ENCODE peak calls at places on chromosomes 3 and 15, in four cellular contexts. One of them, this sample, is unnamed.
A peak's percentile ranks its signal among the peaks of the same experiment; 100 is the strongest.

GRCh38 chr3:147945968-147946519 is 536.9 kb downstream of the ZIC1 start:
- DNase-seq in ovary: no peak
- DNase-seq in Peyer's patch: no peak
- DNase-seq in thyroid gland: peak; percentile 62
- DNase-seq in this sample: peak; percentile 52

GRCh38 chr3:46489406-46489805 is 8.4 kb upstream of the RTP3 start:
- DNase-seq in ovary: no peak
- DNase-seq in Peyer's patch: no peak
- DNase-seq in thyroid gland: no peak
- DNase-seq in this sample: no peak

GRCh38 chr3:134250717-134251220 is at the start of gene RYK:
- DNase-seq in ovary: peak; percentile 74
- DNase-seq in Peyer's patch: peak; percentile 90
- DNase-seq in thyroid gland: peak; percentile 82
- DNase-seq in this sample: peak; percentile 87

GRCh38 chr15:39124155-39124924 is 456.5 kb upstream of the THBS1 start:
- DNase-seq in ovary: no peak
- DNase-seq in Peyer's patch: peak; percentile 82
- DNase-seq in thyroid gland: no peak
- DNase-seq in this sample: peak; percentile 19

GRCh38 chr3:89946863-89947262 is 839.4 kb downstream of the EPHA3 start:
- DNase-seq in ovary: no peak
- DNase-seq in Peyer's patch: peak; percentile 62
- DNase-seq in thyroid gland: no peak
- DNase-seq in this sample: no peak

GRCh38 chr3:109072208-109072607 is 45.7 kb downstream of the MORC1 start:
- DNase-seq in ovary: no peak
- DNase-seq in Peyer's patch: no peak
- DNase-seq in thyroid gland: no peak
- DNase-seq in this sample: no peak

GRCh38 chr15:29871401-29871800 is 49.1 kb upstream of the TJP1 start:
- DNase-seq in ovary: peak; percentile 60
- DNase-seq in Peyer's patch: no peak
- DNase-seq in thyroid gland: no peak
- DNase-seq in this sample: peak; percentile 74

GRCh38 chr15:40053234-40054055 is 14.5 kb upstream of the SRP14 start:
- DNase-seq in ovary: no peak
- DNase-seq in Peyer's patch: no peak
- DNase-seq in thyroid gland: no peak
- DNase-seq in this sample: no peak

GRCh38 chr3:130508970-130509369 is 8.0 kb upstream of the COL6A6 start:
- DNase-seq in ovary: peak; percentile 30
- DNase-seq in Peyer's patch: no peak
- DNase-seq in thyroid gland: no peak
- DNase-seq in this sample: no peak

GRCh38 chr3:69504232-69504631 is 118.3 kb upstream of the FRMD4B start:
- DNase-seq in ovary: no peak
- DNase-seq in Peyer's patch: no peak
- DNase-seq in thyroid gland: no peak
- DNase-seq in this sample: no peak

GRCh38 chr3:6182909-6183308 is 678.0 kb upstream of the GRM7 start:
- DNase-seq in ovary: no peak
- DNase-seq in Peyer's patch: no peak
- DNase-seq in thyroid gland: no peak
- DNase-seq in this sample: no peak

GRCh38 chr3:115660646-115661442 is 37.5 kb downstream of the GAP43 start:
- DNase-seq in ovary: no peak
- DNase-seq in Peyer's patch: no peak
- DNase-seq in thyroid gland: no peak
- DNase-seq in this sample: no peak

GRCh38 chr3:120821426-120821825 is 78.9 kb downstream of the GTF2E1 start:
- DNase-seq in ovary: no peak
- DNase-seq in Peyer's patch: no peak
- DNase-seq in thyroid gland: no peak
- DNase-seq in this sample: no peak

GRCh38 chr3:32662638-32663037 is 22.4 kb upstream of the CNOT10 start:
- DNase-seq in ovary: no peak
- DNase-seq in Peyer's patch: no peak
- DNase-seq in thyroid gland: no peak
- DNase-seq in this sample: no peak

GRCh38 chr15:98580577-98580976 is 67.8 kb upstream of the IGF1R start:
- DNase-seq in ovary: no peak
- DNase-seq in Peyer's patch: no peak
- DNase-seq in thyroid gland: peak; percentile 10
- DNase-seq in this sample: no peak

GRCh38 chr3:112136959-112137693 is 4.1 kb upstream of the GCSAM start:
- DNase-seq in ovary: no peak
- DNase-seq in Peyer's patch: peak; percentile 80
- DNase-seq in thyroid gland: peak; percentile 29
- DNase-seq in this sample: no peak

GRCh38 chr3:134055661-134056060 is 25.9 kb upstream of the SLCO2A1 start:
- DNase-seq in ovary: no peak
- DNase-seq in Peyer's patch: peak; percentile 9
- DNase-seq in thyroid gland: no peak
- DNase-seq in this sample: no peak

GRCh38 chr3:132318451-132318850 is 1.2 kb downstream of the ACP3 start:
- DNase-seq in ovary: no peak
- DNase-seq in Peyer's patch: no peak
- DNase-seq in thyroid gland: no peak
- DNase-seq in this sample: no peak

GRCh38 chr3:125647318-125648014 is 52.2 kb upstream of the OSBPL11 start:
- DNase-seq in ovary: no peak
- DNase-seq in Peyer's patch: peak; percentile 80
- DNase-seq in thyroid gland: peak; percentile 87
- DNase-seq in this sample: no peak

GRCh38 chr3:131688370-131688769 is 185.6 kb upstream of the MRPL3 start:
- DNase-seq in ovary: no peak
- DNase-seq in Peyer's patch: no peak
- DNase-seq in thyroid gland: no peak
- DNase-seq in this sample: no peak

GRCh38 chr3:27228805-27229204 is 140.4 kb downstream of the NEK10 start:
- DNase-seq in ovary: no peak
- DNase-seq in Peyer's patch: no peak
- DNase-seq in thyroid gland: no peak
- DNase-seq in this sample: no peak

GRCh38 chr15:58410353-58410752 is 21.4 kb upstream of the LIPC start:
- DNase-seq in ovary: peak; percentile 22
- DNase-seq in Peyer's patch: no peak
- DNase-seq in thyroid gland: peak; percentile 46
- DNase-seq in this sample: no peak

GRCh38 chr3:143671641-143672040 is 176.6 kb downstream of the SLC9A9 start:
- DNase-seq in ovary: no peak
- DNase-seq in Peyer's patch: no peak
- DNase-seq in thyroid gland: no peak
- DNase-seq in this sample: no peak

GRCh38 chr3:151912041-151912440 is 38.6 kb downstream of the SUCNR1 start:
- DNase-seq in ovary: no peak
- DNase-seq in Peyer's patch: no peak
- DNase-seq in thyroid gland: no peak
- DNase-seq in this sample: no peak

GRCh38 chr15:80606571-80606970 is 88.5 kb upstream of the ABHD17C start:
- DNase-seq in ovary: no peak
- DNase-seq in Peyer's patch: no peak
- DNase-seq in thyroid gland: no peak
- DNase-seq in this sample: no peak

GRCh38 chr3:42589382-42590109 is 1.1 kb upstream of the SS18L2 start:
- DNase-seq in ovary: no peak
- DNase-seq in Peyer's patch: no peak
- DNase-seq in thyroid gland: no peak
- DNase-seq in this sample: no peak

GRCh38 chr3:165532851-165533250 is 304.4 kb downstream of the BCHE start:
- DNase-seq in ovary: no peak
- DNase-seq in Peyer's patch: no peak
- DNase-seq in thyroid gland: no peak
- DNase-seq in this sample: no peak

GRCh38 chr3:179671709-179672337 is 19.0 kb downstream of the USP13 start:
- DNase-seq in ovary: no peak
- DNase-seq in Peyer's patch: no peak
- DNase-seq in thyroid gland: peak; percentile 56
- DNase-seq in this sample: peak; percentile 17

GRCh38 chr3:72848703-72849081 is 447 bp upstream of the SHQ1 start:
- DNase-seq in ovary: no peak
- DNase-seq in Peyer's patch: no peak
- DNase-seq in thyroid gland: no peak
- DNase-seq in this sample: no peak

GRCh38 chr3:140505256-140505655 is 172.6 kb upstream of the TRIM42 start:
- DNase-seq in ovary: peak; percentile 31
- DNase-seq in Peyer's patch: no peak
- DNase-seq in thyroid gland: no peak
- DNase-seq in this sample: peak; percentile 51

GRCh38 chr3:105967117-105967516 is 98.3 kb upstream of the CBLB start:
- DNase-seq in ovary: no peak
- DNase-seq in Peyer's patch: no peak
- DNase-seq in thyroid gland: no peak
- DNase-seq in this sample: no peak

GRCh38 chr3:12428131-12428530 is 56.1 kb upstream of the TSEN2 start:
- DNase-seq in ovary: no peak
- DNase-seq in Peyer's patch: no peak
- DNase-seq in thyroid gland: no peak
- DNase-seq in this sample: no peak

GRCh38 chr3:127123533-127123932 is 69.4 kb upstream of the PRR23E start:
- DNase-seq in ovary: no peak
- DNase-seq in Peyer's patch: no peak
- DNase-seq in thyroid gland: no peak
- DNase-seq in this sample: no peak

GRCh38 chr15:25171111-25171811 is 216.5 kb downstream of the SNRPN start:
- DNase-seq in ovary: peak; percentile 8
- DNase-seq in Peyer's patch: peak; percentile 27
- DNase-seq in thyroid gland: no peak
- DNase-seq in this sample: peak; percentile 5
- H3K9me3 ChIP-seq in ovary: no peaks in the 10 kb centered on the region
- H3K9me3 ChIP-seq in Peyer's patch: peaks cover 47% of the 10 kb centered on the region
- H3K9me3 ChIP-seq in thyroid gland: no peaks in the 10 kb centered on the region
- H3K9me3 ChIP-seq in this sample: peaks cover 17% of the 10 kb centered on the region

DNA sequence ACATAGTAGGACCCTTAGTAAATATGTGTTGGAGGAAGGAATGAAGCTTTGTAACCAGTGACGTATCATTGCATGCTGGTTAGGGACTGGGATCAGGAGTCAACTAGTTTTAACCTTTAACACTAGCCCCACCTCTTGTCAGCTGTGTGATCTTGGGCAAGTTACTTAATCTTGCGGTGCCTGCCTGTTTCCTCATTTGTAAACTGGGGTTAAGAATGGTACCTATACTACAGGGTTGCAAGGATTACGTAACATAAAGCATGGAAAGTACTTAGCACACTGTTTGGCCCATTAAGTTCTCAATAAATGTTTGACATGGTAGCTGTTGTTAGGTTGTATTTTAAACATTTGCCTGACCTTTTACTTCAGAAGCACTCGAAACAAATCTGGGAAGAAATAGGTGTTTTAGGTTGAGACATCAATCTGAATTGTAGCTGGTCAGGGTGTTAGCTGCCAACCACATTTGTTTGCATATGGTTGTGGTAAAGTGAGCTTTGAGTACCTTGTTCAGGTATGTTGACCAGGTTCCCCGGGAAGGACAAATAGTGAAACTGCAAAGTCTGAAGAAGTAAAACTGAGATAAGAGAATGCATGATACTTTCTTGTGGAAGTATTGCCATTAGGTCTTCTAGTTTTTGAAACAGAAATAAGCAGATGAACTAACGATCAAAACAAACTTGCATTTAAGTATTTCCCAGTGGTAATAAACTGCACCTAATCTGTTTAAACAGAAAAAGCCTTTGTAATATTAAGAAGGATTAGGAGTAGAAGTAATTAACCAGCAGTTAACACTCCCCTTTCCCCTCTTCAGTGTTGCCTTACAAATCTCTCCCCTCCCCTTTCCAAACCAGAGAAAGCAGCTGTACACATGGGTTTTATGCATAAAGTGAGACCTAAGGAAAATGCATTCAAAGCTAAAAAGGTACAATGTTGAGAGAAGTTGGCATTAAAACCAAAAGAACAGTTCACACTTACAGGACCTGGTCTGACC is 25.8 kb upstream of the SCAANT1 start:
- DNase-seq in ovary: no peak
- DNase-seq in Peyer's patch: peak; percentile 65
- DNase-seq in thyroid gland: peak; percentile 9
- DNase-seq in this sample: no peak
- H3K27ac ChIP-seq in ovary: no peak overlapping the region
- H3K27ac ChIP-seq in Peyer's patch: no peak overlapping the region
- H3K27ac ChIP-seq in thyroid gland: no peak overlapping the region
- H3K27ac ChIP-seq in this sample: no peak overlapping the region

GRCh38 chr3:49403891-49404290 is 7.9 kb downstream of the RHOA start:
- DNase-seq in ovary: no peak
- DNase-seq in Peyer's patch: no peak
- DNase-seq in thyroid gland: no peak
- DNase-seq in this sample: no peak
- H3K4me1 ChIP-seq in ovary: peaks cover 15% of the 10 kb centered on the region
- H3K4me1 ChIP-seq in Peyer's patch: no peaks in the 10 kb centered on the region
- H3K4me1 ChIP-seq in thyroid gland: peaks cover 89% of the 10 kb centered on the region
- H3K4me1 ChIP-seq in this sample: peaks cover 66% of the 10 kb centered on the region

GRCh38 chr3:14202874-14203520 is 24.4 kb downstream of the LSM3 start:
- DNase-seq in ovary: no peak
- DNase-seq in Peyer's patch: no peak
- DNase-seq in thyroid gland: no peak
- DNase-seq in this sample: no peak

GRCh38 chr3:14203521-14204079 is 25.0 kb downstream of the LSM3 start:
- DNase-seq in ovary: peak; percentile 84
- DNase-seq in Peyer's patch: peak; percentile 82
- DNase-seq in thyroid gland: peak; percentile 79
- DNase-seq in this sample: peak; percentile 71

GRCh38 chr3:14200841-14201240 is 22.2 kb downstream of the LSM3 start:
- DNase-seq in ovary: no peak
- DNase-seq in Peyer's patch: no peak
- DNase-seq in thyroid gland: no peak
- DNase-seq in this sample: no peak

GRCh38 chr3:14200276-14200675 is 21.7 kb downstream of the LSM3 start:
- DNase-seq in ovary: no peak
- DNase-seq in Peyer's patch: no peak
- DNase-seq in thyroid gland: no peak
- DNase-seq in this sample: no peak

DNA sequence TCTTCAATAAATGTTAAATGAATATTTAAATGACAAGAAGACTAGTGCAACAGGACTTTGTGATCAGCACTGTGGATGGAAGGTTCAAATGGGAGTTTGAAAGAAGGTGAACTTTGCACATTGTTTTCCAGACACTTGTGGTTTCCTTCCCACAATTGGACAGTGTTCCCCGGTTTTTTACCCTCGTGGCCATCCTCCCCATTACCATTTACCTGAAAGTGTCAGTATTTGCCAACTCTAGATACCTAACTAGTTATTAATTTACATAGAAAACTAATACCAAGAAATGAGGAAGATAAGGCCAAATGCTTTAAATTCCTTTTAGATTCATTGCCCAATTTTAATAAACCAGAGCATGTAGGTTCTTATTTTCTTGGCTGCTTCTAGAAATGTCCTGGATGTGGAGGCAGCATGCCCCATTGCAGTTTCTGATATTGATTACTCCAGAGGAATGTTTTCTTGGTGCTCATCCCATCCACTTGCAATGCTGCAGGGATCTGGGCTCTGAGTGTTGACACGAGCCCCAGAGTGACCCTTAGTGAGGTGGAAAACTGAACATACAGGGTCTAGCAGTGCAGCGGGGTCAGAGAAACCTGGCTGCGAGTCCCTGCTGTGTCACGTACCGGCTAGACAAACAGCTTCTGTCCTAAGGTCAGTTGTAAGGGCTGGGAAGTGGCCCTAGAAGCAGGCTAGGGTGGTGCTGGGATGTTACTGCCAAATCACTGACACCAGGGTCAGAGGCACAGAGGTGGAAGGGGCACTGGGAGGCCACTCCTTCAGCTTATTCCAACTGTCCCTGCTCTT is 23.5 kb downstream of the LSM3 start:
- DNase-seq in ovary: no peak
- DNase-seq in Peyer's patch: no peak
- DNase-seq in thyroid gland: no peak
- DNase-seq in this sample: no peak
- H3K9me3 ChIP-seq in ovary: no peaks in the 10 kb centered on the region
- H3K9me3 ChIP-seq in Peyer's patch: no peaks in the 10 kb centered on the region
- H3K9me3 ChIP-seq in thyroid gland: no peaks in the 10 kb centered on the region
- H3K9me3 ChIP-seq in this sample: no peaks in the 10 kb centered on the region

This sample was measured in psoas muscle.